ENCODE peak calls at places on chromosome X, in six cellular contexts. T, K, F, V, C and S are unnamed samples.

GRCh38 chrX:145817666-145818521 is at the start of gene SLITRK2:
- DNase-seq in T (no peak), K (no peak), F (no peak), V (no peak), C (no peak), S (peak; percentile 91)

GRCh38 chrX:12370444-12371089 is 232.3 kb downstream of the FRMPD4 start:
- DNase-seq in T (peak; percentile 20), K (no peak), F (no peak), V (no peak), C (no peak), S (no peak)

GRCh38 chrX:132219343-132219768 is at the start of gene RAP2C:
- DNase-seq in T (peak; percentile 67), K (peak; percentile 82), F (no peak), V (peak; percentile 67), C (peak; percentile 78), S (no peak)

GRCh38 chrX:18620349-18620748 is 51.6 kb downstream of the RS1 start:
- DNase-seq in T (no peak), K (no peak), F (no peak), V (peak; percentile 3), C (no peak), S (no peak)

GRCh38 chrX:11757729-11758399 is at the start of gene MSL3:
- DNase-seq in T (peak; percentile 71), K (peak; percentile 53), F (no peak), V (peak; percentile 84), C (peak; percentile 56), S (no peak)

GRCh38 chrX:153226344-153227190 is 47.5 kb downstream of the MAGEA1 start:
- DNase-seq in T (no peak), K (peak; percentile 90), F (no peak), V (no peak), C (peak; percentile 84), S (no peak)

GRCh38 chrX:111041018-111041462 is 55.0 kb upstream of the PAK3 start:
- DNase-seq in T (no peak), K (no peak), F (peak; percentile 60), V (no peak), C (no peak), S (no peak)

GRCh38 chrX:15033909-15034308 is 160.7 kb downstream of the MOSPD2 start:
- DNase-seq in T (no peak), K (no peak), F (no peak), V (no peak), C (no peak), S (no peak)

GRCh38 chrX:150269613-150270254 is 93.4 kb upstream of the MAMLD1 start:
- DNase-seq in T (no peak), K (no peak), F (no peak), V (no peak), C (no peak), S (no peak)

GRCh38 chrX:41734530-41734929 is 10.5 kb downstream of the GPR82 start:
- DNase-seq in T (peak; percentile 3), K (no peak), F (no peak), V (no peak), C (no peak), S (no peak)

GRCh38 chrX:97155809-97156208 is 272.1 kb downstream of the RPA4 start:
- DNase-seq in T (no peak), K (no peak), F (no peak), V (no peak), C (no peak), S (no peak)

GRCh38 chrX:148804579-148804978 is 304.2 kb downstream of the AFF2 start:
- DNase-seq in T (no peak), K (no peak), F (no peak), V (no peak), C (no peak), S (no peak)

GRCh38 chrX:133527415-133527814 is 112.1 kb upstream of the GPC4 start:
- DNase-seq in T (no peak), K (no peak), F (no peak), V (no peak), C (no peak), S (no peak)

GRCh38 chrX:150719641-150720040 is 26.4 kb downstream of the MTMR1 start:
- DNase-seq in T (no peak), K (no peak), F (no peak), V (no peak), C (no peak), S (no peak)

GRCh38 chrX:55488559-55489314 is 911 bp downstream of the USP51 start:
- DNase-seq in T (peak; percentile 73), K (peak; percentile 47), F (no peak), V (peak; percentile 63), C (peak; percentile 68), S (peak; percentile 83)

GRCh38 chrX:8679572-8679971 is 52.4 kb downstream of the ANOS1 start:
- DNase-seq in T (no peak), K (no peak), F (no peak), V (no peak), C (peak; percentile 34), S (no peak)

GRCh38 chrX:50107470-50107869 is 93.3 kb downstream of the AKAP4 start:
- DNase-seq in T (no peak), K (no peak), F (no peak), V (no peak), C (no peak), S (no peak)

GRCh38 chrX:72245461-72246089 is 6.7 kb upstream of the ERCC6L start:
- DNase-seq in T (peak; percentile 48), K (peak; percentile 67), F (no peak), V (peak; percentile 48), C (peak; percentile 56), S (no peak)

GRCh38 chrX:24259544-24260240 is 54.2 kb downstream of the SUPT20HL2 start:
- DNase-seq in T (peak; percentile 32), K (no peak), F (no peak), V (peak; percentile 13), C (no peak), S (no peak)

GRCh38 chrX:132807411-132808030 is 150.9 kb downstream of the HS6ST2 start:
- DNase-seq in T (no peak), K (no peak), F (no peak), V (no peak), C (no peak), S (no peak)

GRCh38 chrX:136126892-136127406 is 20.4 kb upstream of the FHL1 start:
- DNase-seq in T (no peak), K (no peak), F (no peak), V (no peak), C (no peak), S (no peak)

GRCh38 chrX:50072110-50072509 is 128.7 kb downstream of the AKAP4 start:
- DNase-seq in T (no peak), K (no peak), F (no peak), V (no peak), C (no peak), S (no peak)

GRCh38 chrX:134622056-134622812 is 36.0 kb downstream of the PLAC1 start:
- DNase-seq in T (peak; percentile 92), K (no peak), F (no peak), V (peak; percentile 19), C (no peak), S (no peak)

GRCh38 chrX:138073626-138074025 is 507.7 kb downstream of the ZIC3 start:
- DNase-seq in T (no peak), K (no peak), F (no peak), V (no peak), C (no peak), S (no peak)

GRCh38 chrX:5683996-5684395 is 544.7 kb downstream of the NLGN4X start:
- DNase-seq in T (no peak), K (no peak), F (no peak), V (no peak), C (no peak), S (no peak)

GRCh38 chrX:5681159-5681558 is 547.5 kb downstream of the NLGN4X start:
- DNase-seq in T (no peak), K (no peak), F (no peak), V (peak; percentile 1), C (no peak), S (no peak)
- TF ChIP-seq CTCF in T (no peak), K (no peak), F (no peak), V (no peak), C (no peak), S (peak; percentile 17)

GRCh38 chrX:48470833-48471118 is 716 bp upstream of the SLC38A5 start:
- DNase-seq in T (no peak), K (no peak), F (no peak), V (no peak), C (no peak), S (no peak)

GRCh38 chrX:48468247-48468671 is 1.8 kb downstream of the SLC38A5 start:
- DNase-seq in T (no peak), K (no peak), F (no peak), V (peak; percentile 50), C (no peak), S (no peak)

GRCh38 chrX:48467331-48467761 is 2.7 kb downstream of the SLC38A5 start:
- DNase-seq in T (no peak), K (no peak), F (no peak), V (no peak), C (no peak), S (no peak)

GRCh38 chrX:48470110-48470832 is at the start of gene SLC38A5:
- DNase-seq in T (no peak), K (no peak), F (no peak), V (no peak), C (no peak), S (no peak)

GRCh38 chrX:48468693-48469691 is 1.1 kb downstream of the SLC38A5 start:
- DNase-seq in T (no peak), K (no peak), F (no peak), V (peak; percentile 46), C (no peak), S (no peak)
- TF ChIP-seq CTCF in T (peak; percentile 8), K (no peak), F (no peak), V (peak; percentile 22), C (no peak), S (no peak)

GRCh38 chrX:143621276-143621675 is 14.6 kb downstream of the SLITRK4 start:
- DNase-seq in T (no peak), K (no peak), F (no peak), V (no peak), C (no peak), S (no peak)
- TF ChIP-seq CTCF in T (no peak), K (no peak), F (no peak), V (no peak), C (no peak), S (no peak)

GRCh38 chrX:121479406-121479805 is 432.0 kb downstream of the GLUD2 start:
- DNase-seq in T (no peak), K (no peak), F (no peak), V (no peak), C (no peak), S (no peak)
- TF ChIP-seq CTCF in T (no peak), K (no peak), F (no peak), V (no peak), C (no peak), S (peak; percentile 25)

GRCh38 chrX:130082244-130083106 is 27.8 kb downstream of the ELF4 start:
- DNase-seq in T (no peak), K (peak; percentile 45), F (peak; percentile 70), V (peak; percentile 60), C (peak; percentile 75), S (no peak)

GRCh38 chrX:130084651-130085237 is 25.6 kb downstream of the ELF4 start:
- DNase-seq in T (no peak), K (no peak), F (no peak), V (peak; percentile 58), C (no peak), S (no peak)

GRCh38 chrX:130083656-130084382 is 26.5 kb downstream of the ELF4 start:
- DNase-seq in T (no peak), K (no peak), F (no peak), V (peak; percentile 40), C (no peak), S (no peak)

GRCh38 chrX:130081421-130082045 is 28.8 kb downstream of the ELF4 start:
- DNase-seq in T (no peak), K (no peak), F (no peak), V (no peak), C (no peak), S (no peak)

GRCh38 chrX:130083107-130083490 is 27.2 kb downstream of the ELF4 start:
- DNase-seq in T (no peak), K (no peak), F (no peak), V (no peak), C (no peak), S (no peak)
- TF ChIP-seq CTCF in T (no peak), K (no peak), F (no peak), V (no peak), C (no peak), S (no peak)